ENCODE peak calls at places on chromosome 16, in eight cellular contexts. One of them, this sample, is unnamed.

GRCh38 chr16:55437627-55438026 is 41.4 kb upstream of the MMP2 start:
- DNase-seq in choroid plexus epithelial cell: peak; percentile 45
- DNase-seq in H1: no peak
- DNase-seq in foreskin fibroblast: peak; percentile 47
- DNase-seq in neural progenitor cell: no peak
- DNase-seq in body of pancreas: no peak
- DNase-seq in PC-9: no peak
- DNase-seq in ovary: no peak
- DNase-seq in this sample: no peak

GRCh38 chr16:83586036-83586810 is 221.6 kb upstream of the HSBP1 start:
- DNase-seq in choroid plexus epithelial cell: peak; percentile 13
- DNase-seq in H1: no peak
- DNase-seq in foreskin fibroblast: no peak
- DNase-seq in neural progenitor cell: peak; percentile 57
- DNase-seq in body of pancreas: no peak
- DNase-seq in PC-9: no peak
- DNase-seq in ovary: no peak
- DNase-seq in this sample: no peak

GRCh38 chr16:79834720-79835119 is 234.2 kb upstream of the MAF start:
- DNase-seq in choroid plexus epithelial cell: no peak
- DNase-seq in H1: no peak
- DNase-seq in foreskin fibroblast: no peak
- DNase-seq in neural progenitor cell: no peak
- DNase-seq in body of pancreas: no peak
- DNase-seq in PC-9: no peak
- DNase-seq in ovary: no peak
- DNase-seq in this sample: no peak

GRCh38 chr16:85425061-85425662 is 188.0 kb upstream of the GSE1 start:
- DNase-seq in choroid plexus epithelial cell: no peak
- DNase-seq in H1: peak; percentile 41
- DNase-seq in foreskin fibroblast: no peak
- DNase-seq in neural progenitor cell: peak; percentile 36
- DNase-seq in body of pancreas: peak; percentile 10
- DNase-seq in PC-9: no peak
- DNase-seq in ovary: peak; percentile 30
- DNase-seq in this sample: no peak

GRCh38 chr16:73047536-73048291 is at the start of gene ZFHX3:
- DNase-seq in choroid plexus epithelial cell: peak; percentile 55
- DNase-seq in H1: peak; percentile 84
- DNase-seq in foreskin fibroblast: peak; percentile 81
- DNase-seq in neural progenitor cell: peak; percentile 89
- DNase-seq in body of pancreas: peak; percentile 82
- DNase-seq in PC-9: peak; percentile 75
- DNase-seq in ovary: peak; percentile 70
- DNase-seq in this sample: no peak

GRCh38 chr16:67326115-67326471 is 448 bp downstream of the KCTD19 start:
- DNase-seq in choroid plexus epithelial cell: no peak
- DNase-seq in H1: no peak
- DNase-seq in foreskin fibroblast: no peak
- DNase-seq in neural progenitor cell: no peak
- DNase-seq in body of pancreas: no peak
- DNase-seq in PC-9: no peak
- DNase-seq in ovary: no peak
- DNase-seq in this sample: no peak

GRCh38 chr16:58459344-58460218 is 40.4 kb upstream of the NDRG4 start:
- DNase-seq in choroid plexus epithelial cell: peak; percentile 61
- DNase-seq in H1: no peak
- DNase-seq in foreskin fibroblast: peak; percentile 39
- DNase-seq in neural progenitor cell: no peak
- DNase-seq in body of pancreas: no peak
- DNase-seq in PC-9: peak; percentile 46
- DNase-seq in ovary: no peak
- DNase-seq in this sample: no peak

GRCh38 chr16:50901062-50901461 is 159.2 kb downstream of the CYLD start:
- DNase-seq in choroid plexus epithelial cell: no peak
- DNase-seq in H1: no peak
- DNase-seq in foreskin fibroblast: no peak
- DNase-seq in neural progenitor cell: no peak
- DNase-seq in body of pancreas: no peak
- DNase-seq in PC-9: no peak
- DNase-seq in ovary: no peak
- DNase-seq in this sample: no peak

GRCh38 chr16:50252874-50253510 is 13.4 kb upstream of the ADCY7 start:
- DNase-seq in choroid plexus epithelial cell: no peak
- DNase-seq in H1: no peak
- DNase-seq in foreskin fibroblast: no peak
- DNase-seq in neural progenitor cell: no peak
- DNase-seq in body of pancreas: no peak
- DNase-seq in PC-9: no peak
- DNase-seq in ovary: no peak
- DNase-seq in this sample: no peak

GRCh38 chr16:57318240-57318970 is 33.9 kb upstream of the PLLP start:
- DNase-seq in choroid plexus epithelial cell: peak; percentile 41
- DNase-seq in H1: no peak
- DNase-seq in foreskin fibroblast: peak; percentile 61
- DNase-seq in neural progenitor cell: peak; percentile 36
- DNase-seq in body of pancreas: no peak
- DNase-seq in PC-9: no peak
- DNase-seq in ovary: no peak
- DNase-seq in this sample: no peak

GRCh38 chr16:85306071-85306792 is 194.0 kb upstream of the CIBAR2 start:
- DNase-seq in choroid plexus epithelial cell: peak; percentile 94
- DNase-seq in H1: no peak
- DNase-seq in foreskin fibroblast: peak; percentile 83
- DNase-seq in neural progenitor cell: peak; percentile 54
- DNase-seq in body of pancreas: peak; percentile 69
- DNase-seq in PC-9: peak; percentile 83
- DNase-seq in ovary: peak; percentile 98
- DNase-seq in this sample: peak; percentile 64

GRCh38 chr16:68344252-68344651 is 33.4 kb downstream of the PRMT7 start:
- DNase-seq in choroid plexus epithelial cell: no peak
- DNase-seq in H1: no peak
- DNase-seq in foreskin fibroblast: no peak
- DNase-seq in neural progenitor cell: no peak
- DNase-seq in body of pancreas: no peak
- DNase-seq in PC-9: no peak
- DNase-seq in ovary: no peak
- DNase-seq in this sample: no peak

GRCh38 chr16:89923640-89924297 is 627 bp downstream of the TUBB3 start:
- DNase-seq in choroid plexus epithelial cell: no peak
- DNase-seq in H1: peak; percentile 81
- DNase-seq in foreskin fibroblast: no peak
- DNase-seq in neural progenitor cell: peak; percentile 75
- DNase-seq in body of pancreas: no peak
- DNase-seq in PC-9: no peak
- DNase-seq in ovary: peak; percentile 48
- DNase-seq in this sample: no peak

GRCh38 chr16:78324649-78325274 is 225.3 kb downstream of the WWOX start:
- DNase-seq in choroid plexus epithelial cell: no peak
- DNase-seq in H1: no peak
- DNase-seq in foreskin fibroblast: no peak
- DNase-seq in neural progenitor cell: peak; percentile 33
- DNase-seq in body of pancreas: no peak
- DNase-seq in PC-9: no peak
- DNase-seq in ovary: no peak
- DNase-seq in this sample: no peak

GRCh38 chr16:7839568-7839967 is 506.9 kb downstream of the RBFOX1 start:
- DNase-seq in choroid plexus epithelial cell: no peak
- DNase-seq in H1: no peak
- DNase-seq in foreskin fibroblast: no peak
- DNase-seq in neural progenitor cell: peak; percentile 55
- DNase-seq in body of pancreas: no peak
- DNase-seq in PC-9: no peak
- DNase-seq in ovary: no peak
- DNase-seq in this sample: no peak

GRCh38 chr16:85612801-85613608 is at the start of gene GSE1:
- DNase-seq in choroid plexus epithelial cell: peak; percentile 70
- DNase-seq in H1: peak; percentile 94
- DNase-seq in foreskin fibroblast: peak; percentile 94
- DNase-seq in neural progenitor cell: peak; percentile 96
- DNase-seq in body of pancreas: peak; percentile 99
- DNase-seq in PC-9: peak; percentile 98
- DNase-seq in ovary: peak; percentile 91
- DNase-seq in this sample: no peak

GRCh38 chr16:878071-878784 is 77.7 kb upstream of the GNG13 start:
- DNase-seq in choroid plexus epithelial cell: no peak
- DNase-seq in H1: peak; percentile 72
- DNase-seq in foreskin fibroblast: no peak
- DNase-seq in neural progenitor cell: peak; percentile 63
- DNase-seq in body of pancreas: no peak
- DNase-seq in PC-9: no peak
- DNase-seq in ovary: no peak
- DNase-seq in this sample: no peak
- TF ChIP-seq CTCF in choroid plexus epithelial cell: no peak
- TF ChIP-seq CTCF in H1: peak; percentile 86
- TF ChIP-seq CTCF in foreskin fibroblast: no peak
- TF ChIP-seq CTCF in neural progenitor cell: peak; percentile 51
- TF ChIP-seq CTCF in body of pancreas: no peak
- TF ChIP-seq CTCF in PC-9: no peak
- TF ChIP-seq CTCF in ovary: no peak
- TF ChIP-seq CTCF in this sample: no peak

GRCh38 chr16:11100239-11100750 is 155.7 kb downstream of the SOCS1 start:
- DNase-seq in choroid plexus epithelial cell: peak; percentile 99
- DNase-seq in H1: peak; percentile 60
- DNase-seq in foreskin fibroblast: peak; percentile 93
- DNase-seq in neural progenitor cell: peak; percentile 70
- DNase-seq in body of pancreas: no peak
- DNase-seq in PC-9: no peak
- DNase-seq in ovary: peak; percentile 76
- DNase-seq in this sample: peak; percentile 74
- TF ChIP-seq CTCF in choroid plexus epithelial cell: peak; percentile 79
- TF ChIP-seq CTCF in H1: peak; percentile 27
- TF ChIP-seq CTCF in foreskin fibroblast: peak; percentile 55
- TF ChIP-seq CTCF in neural progenitor cell: peak; percentile 30
- TF ChIP-seq CTCF in body of pancreas: no peak
- TF ChIP-seq CTCF in PC-9: no peak
- TF ChIP-seq CTCF in ovary: peak; percentile 22
- TF ChIP-seq CTCF in this sample: peak; percentile 45

DNA sequence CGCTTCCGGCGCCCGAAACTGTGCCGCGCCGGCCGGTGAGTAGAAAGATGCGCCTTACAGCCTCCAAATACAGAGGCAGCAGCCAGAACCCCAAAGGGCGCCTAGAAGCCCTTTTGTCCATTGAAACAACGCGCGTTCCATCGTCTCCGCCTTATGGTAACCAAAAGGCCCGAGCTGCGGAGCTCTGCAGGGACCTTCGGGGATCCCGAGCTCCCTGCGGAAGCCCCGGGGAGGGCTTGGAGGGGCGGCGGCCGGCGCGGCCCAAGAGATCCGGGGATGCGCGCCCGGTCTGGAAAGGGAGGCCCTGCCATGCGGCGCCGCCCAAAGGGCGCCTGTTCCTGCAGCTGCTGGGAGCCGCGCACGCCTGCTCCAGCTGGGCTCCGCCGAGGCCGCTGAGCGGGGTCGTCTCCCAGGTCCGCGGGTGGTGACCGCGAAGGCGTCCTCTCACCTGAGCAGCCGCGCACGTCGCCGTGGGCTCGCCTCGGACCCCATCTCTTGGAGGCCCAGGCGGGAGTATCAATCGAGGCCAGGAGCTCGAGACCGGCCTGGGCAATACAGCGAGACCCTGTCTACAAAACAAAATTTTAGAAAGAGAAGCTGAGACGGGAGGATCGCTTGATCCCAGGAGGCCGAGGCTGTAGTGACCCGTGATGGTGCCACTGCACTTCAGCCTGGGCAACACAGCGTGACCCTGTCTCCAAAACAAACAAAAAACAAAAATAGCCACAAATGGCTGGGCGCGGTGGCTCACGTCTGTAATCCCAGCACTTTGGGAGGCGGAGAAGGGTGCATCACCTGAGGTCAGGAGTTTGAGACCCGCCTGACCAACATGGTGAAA is 805 bp upstream of the FBXO31 start:
- DNase-seq in choroid plexus epithelial cell: no peak
- DNase-seq in H1: no peak
- DNase-seq in foreskin fibroblast: peak; percentile 84
- DNase-seq in neural progenitor cell: no peak
- DNase-seq in body of pancreas: peak; percentile 53
- DNase-seq in PC-9: peak; percentile 64
- DNase-seq in ovary: no peak
- DNase-seq in this sample: no peak
- TF ChIP-seq CTCF in choroid plexus epithelial cell: no peak
- TF ChIP-seq CTCF in H1: no peak
- TF ChIP-seq CTCF in foreskin fibroblast: no peak
- TF ChIP-seq CTCF in neural progenitor cell: no peak
- TF ChIP-seq CTCF in body of pancreas: no peak
- TF ChIP-seq CTCF in PC-9: no peak
- TF ChIP-seq CTCF in ovary: no peak
- TF ChIP-seq CTCF in this sample: no peak

GRCh38 chr16:31094088-31094423 is 541 bp downstream of the VKORC1 start:
- DNase-seq in choroid plexus epithelial cell: no peak
- DNase-seq in H1: no peak
- DNase-seq in foreskin fibroblast: peak; percentile 49
- DNase-seq in neural progenitor cell: peak; percentile 58
- DNase-seq in body of pancreas: peak; percentile 49
- DNase-seq in PC-9: no peak
- DNase-seq in ovary: no peak
- DNase-seq in this sample: no peak

GRCh38 chr16:31090540-31090939 is 1.8 kb upstream of the PRSS53 start:
- DNase-seq in choroid plexus epithelial cell: peak; percentile 75
- DNase-seq in H1: no peak
- DNase-seq in foreskin fibroblast: peak; percentile 67
- DNase-seq in neural progenitor cell: no peak
- DNase-seq in body of pancreas: no peak
- DNase-seq in PC-9: no peak
- DNase-seq in ovary: no peak
- DNase-seq in this sample: no peak

GRCh38 chr16:31092330-31092729 is 2.3 kb downstream of the VKORC1 start:
- DNase-seq in choroid plexus epithelial cell: no peak
- DNase-seq in H1: no peak
- DNase-seq in foreskin fibroblast: peak; percentile 58
- DNase-seq in neural progenitor cell: no peak
- DNase-seq in body of pancreas: no peak
- DNase-seq in PC-9: no peak
- DNase-seq in ovary: no peak
- DNase-seq in this sample: no peak

GRCh38 chr16:31093132-31093703 is 1.4 kb downstream of the VKORC1 start:
- DNase-seq in choroid plexus epithelial cell: peak; percentile 56
- DNase-seq in H1: peak; percentile 61
- DNase-seq in foreskin fibroblast: peak; percentile 71
- DNase-seq in neural progenitor cell: peak; percentile 76
- DNase-seq in body of pancreas: no peak
- DNase-seq in PC-9: no peak
- DNase-seq in ovary: no peak
- DNase-seq in this sample: no peak

DNA sequence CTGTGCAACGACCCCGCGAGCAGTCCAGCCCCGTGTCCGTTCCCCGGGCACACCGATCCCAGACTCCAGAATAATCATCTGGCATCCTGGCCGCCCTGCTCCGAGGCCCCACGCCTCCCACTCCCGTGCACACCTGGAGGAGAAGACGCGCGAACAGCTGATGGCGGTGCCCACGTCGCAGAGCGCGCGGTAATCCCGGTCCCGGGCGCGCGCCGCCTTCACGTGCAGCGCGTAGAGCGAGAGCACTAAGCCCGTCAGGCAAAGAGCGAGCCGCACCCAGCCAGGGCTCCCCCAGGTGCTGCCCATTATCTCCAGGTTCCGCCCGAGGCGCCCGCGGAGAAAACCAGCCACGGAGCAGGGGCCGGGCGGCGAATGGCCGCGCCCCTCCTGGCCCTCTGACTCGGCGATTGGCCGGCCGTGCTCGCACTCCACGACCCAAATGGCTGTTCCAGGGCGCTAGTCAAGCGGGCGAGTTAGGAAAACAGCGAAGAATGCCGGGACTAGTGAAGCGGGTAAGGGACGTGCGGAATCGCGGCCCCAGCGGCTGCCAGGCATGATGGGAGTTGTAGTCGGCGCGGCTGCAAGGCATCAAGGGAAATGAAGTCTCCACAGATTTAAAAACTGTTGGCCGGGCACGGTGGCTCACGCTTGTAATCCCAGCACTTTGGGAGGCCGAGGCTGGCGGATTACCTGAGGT is at the start of gene VKORC1:
- DNase-seq in choroid plexus epithelial cell: peak; percentile 99
- DNase-seq in H1: peak; percentile 90
- DNase-seq in foreskin fibroblast: peak; percentile 99
- DNase-seq in neural progenitor cell: peak; percentile 98
- DNase-seq in body of pancreas: peak; percentile 96
- DNase-seq in PC-9: peak; percentile 99
- DNase-seq in ovary: peak; percentile 94
- DNase-seq in this sample: peak; percentile 92
- TF ChIP-seq CTCF in choroid plexus epithelial cell: no peak
- TF ChIP-seq CTCF in H1: no peak
- TF ChIP-seq CTCF in foreskin fibroblast: no peak
- TF ChIP-seq CTCF in neural progenitor cell: no peak
- TF ChIP-seq CTCF in body of pancreas: peak; percentile 20
- TF ChIP-seq CTCF in PC-9: no peak
- TF ChIP-seq CTCF in ovary: no peak
- TF ChIP-seq CTCF in this sample: no peak

This sample was measured in AG09319.